ENCODE peak calls at places on chromosomes 1 and 21, in eight cellular contexts. O is T follicular helper cell; C is H54; X is nephron progenitor cell; U is activated CD4-positive, CD25-positive, alpha-beta regulatory T cell treated with anti-CD3 and anti-CD28 coated beads, Interleukin-2, amount 50 U/mL, for 72 hours; G is GM03348; V is M059J; D is effector CD4-positive, alpha-beta T cell. P is an unnamed sample.

GRCh38 chr1:2866415-2867086 is 65.1 kb upstream of the TTC34 start:
- DNase-seq in O (no peak), C (no peak), X (no peak), U (no peak), G (no peak), V (no peak), D (no peak), P (no peak)

GRCh38 chr1:224178894-224179293 is 4.1 kb upstream of the DEGS1 start:
- DNase-seq in O (no peak), C (no peak), X (no peak), U (no peak), G (no peak), V (no peak), D (no peak), P (no peak)

GRCh38 chr1:109193653-109194590 is 19.8 kb upstream of the SARS1 start:
- DNase-seq in O (peak), C (peak), X (peak), U (peak), G (peak), V (no peak), D (peak), P (no peak)

GRCh38 chr21:31410763-31411278 is 66.8 kb upstream of the TIAM1 start:
- DNase-seq in O (no peak), C (no peak), X (peak), U (no peak), G (no peak), V (no peak), D (no peak), P (no peak)

GRCh38 chr1:203324103-203325003 is 19.0 kb downstream of the BTG2 start:
- DNase-seq in O (peak), C (no peak), X (no peak), U (no peak), G (no peak), V (no peak), D (peak), P (no peak)

GRCh38 chr1:185850366-185850765 is 116.2 kb downstream of the HMCN1 start:
- DNase-seq in O (no peak), C (no peak), X (no peak), U (no peak), G (peak), V (peak), D (no peak), P (no peak)

GRCh38 chr1:66333463-66334232 is 200.3 kb upstream of the SGIP1 start:
- DNase-seq in O (no peak), C (no peak), X (no peak), U (no peak), G (peak), V (no peak), D (no peak), P (no peak)

GRCh38 chr1:185654199-185654951 is 79.8 kb upstream of the HMCN1 start:
- DNase-seq in O (no peak), C (no peak), X (no peak), U (no peak), G (no peak), V (peak), D (no peak), P (no peak)

GRCh38 chr1:206568779-206569352 is 43.4 kb downstream of the EIF2D start:
- DNase-seq in O (no peak), C (no peak), X (no peak), U (no peak), G (no peak), V (no peak), D (no peak), P (no peak)

GRCh38 chr1:218703836-218704235 is 358.7 kb downstream of the TGFB2 start:
- DNase-seq in O (no peak), C (no peak), X (no peak), U (no peak), G (no peak), V (no peak), D (no peak), P (no peak)

GRCh38 chr21:22900511-22900910 is 1902.3 kb downstream of the NCAM2 start:
- DNase-seq in O (no peak), C (no peak), X (no peak), U (no peak), G (no peak), V (no peak), D (no peak), P (no peak)

GRCh38 chr1:156801409-156802121 is 15.1 kb downstream of the SH2D2A start:
- DNase-seq in O (no peak), C (no peak), X (no peak), U (no peak), G (peak), V (peak), D (no peak), P (peak)

GRCh38 chr1:173459885-173460284 is 17.2 kb upstream of the PRDX6 start:
- DNase-seq in O (no peak), C (no peak), X (no peak), U (no peak), G (no peak), V (no peak), D (no peak), P (no peak)

GRCh38 chr1:28830814-28831213 is 18.8 kb downstream of the OPRD1 start:
- DNase-seq in O (no peak), C (no peak), X (no peak), U (no peak), G (no peak), V (no peak), D (no peak), P (no peak)

GRCh38 chr1:37177230-37177864 is 143.0 kb upstream of the GRIK3 start:
- DNase-seq in O (no peak), C (peak), X (peak), U (no peak), G (no peak), V (peak), D (no peak), P (no peak)

GRCh38 chr21:27268290-27268689 is 301.4 kb upstream of the ADAMTS5 start:
- DNase-seq in O (no peak), C (no peak), X (no peak), U (no peak), G (peak), V (peak), D (no peak), P (no peak)

GRCh38 chr21:32256873-32257620 is 21.8 kb downstream of the MIS18A start:
- DNase-seq in O (no peak), C (peak), X (peak), U (no peak), G (peak), V (peak), D (no peak), P (peak)

GRCh38 chr1:116167625-116168276 is 56.6 kb downstream of the MAB21L3 start:
- DNase-seq in O (no peak), C (no peak), X (peak), U (no peak), G (peak), V (no peak), D (no peak), P (no peak)

GRCh38 chr1:224116131-224116530 is 2.2 kb downstream of the FBXO28 start:
- DNase-seq in O (no peak), C (no peak), X (no peak), U (no peak), G (peak), V (peak), D (no peak), P (no peak)

GRCh38 chr1:192979542-192979941 is 79.6 kb downstream of the UCHL5 start:
- DNase-seq in O (no peak), C (no peak), X (no peak), U (no peak), G (no peak), V (no peak), D (no peak), P (no peak)

GRCh38 chr1:42173961-42174715 is 9.6 kb upstream of the GUCA2A start:
- DNase-seq in O (no peak), C (no peak), X (no peak), U (no peak), G (no peak), V (no peak), D (no peak), P (no peak)

GRCh38 chr1:202018476-202019234 is 8.3 kb downstream of the ELF3 start:
- DNase-seq in O (no peak), C (no peak), X (no peak), U (no peak), G (no peak), V (peak), D (no peak), P (no peak)

GRCh38 chr1:145892486-145893087 is 6.9 kb upstream of the ANKRD35 start:
- DNase-seq in O (no peak), C (no peak), X (no peak), U (no peak), G (no peak), V (peak), D (no peak), P (no peak)

GRCh38 chr1:209767706-209768105 is 11.9 kb downstream of the TRAF3IP3 start:
- DNase-seq in O (no peak), C (no peak), X (no peak), U (no peak), G (no peak), V (no peak), D (no peak), P (no peak)

GRCh38 chr1:231064418-231064817 is 24.4 kb upstream of the FAM89A start:
- DNase-seq in O (no peak), C (no peak), X (no peak), U (no peak), G (no peak), V (no peak), D (no peak), P (no peak)